ENCODE peak calls at places on chromosomes 11 and 22, in seven cellular contexts. One of them, this sample, is unnamed.

GRCh38 chr11:10550503-10550902 is 9.5 kb upstream of the RNF141 start:
- DNase-seq in hypothalamus: no peak
- DNase-seq in lower lobe of right lung: no peak
- DNase-seq in H9: no peak
- DNase-seq in HT-29: peak
- DNase-seq in cardiac fibroblast: peak
- DNase-seq in stimulated activated CD8-positive, alpha-beta memory T cell treated with anti-CD3 and anti-CD28 coated beads, Interleukin-7, amount 100 ng/mL, for 1 hour: no peak
- DNase-seq in this sample: no peak

GRCh38 chr22:29994027-29994715 is 86.1 kb upstream of the HORMAD2 start:
- DNase-seq in hypothalamus: no peak
- DNase-seq in lower lobe of right lung: no peak
- DNase-seq in H9: no peak
- DNase-seq in HT-29: peak
- DNase-seq in cardiac fibroblast: peak
- DNase-seq in stimulated activated CD8-positive, alpha-beta memory T cell treated with anti-CD3 and anti-CD28 coated beads, Interleukin-7, amount 100 ng/mL, for 1 hour: no peak
- DNase-seq in this sample: no peak

GRCh38 chr11:122234257-122234656 is 118.2 kb upstream of the BLID start:
- DNase-seq in hypothalamus: no peak
- DNase-seq in lower lobe of right lung: no peak
- DNase-seq in H9: no peak
- DNase-seq in HT-29: no peak
- DNase-seq in cardiac fibroblast: no peak
- DNase-seq in stimulated activated CD8-positive, alpha-beta memory T cell treated with anti-CD3 and anti-CD28 coated beads, Interleukin-7, amount 100 ng/mL, for 1 hour: no peak
- DNase-seq in this sample: no peak

GRCh38 chr11:90717522-90717921 is 494.7 kb upstream of the CHORDC1 start:
- DNase-seq in hypothalamus: no peak
- DNase-seq in lower lobe of right lung: no peak
- DNase-seq in H9: no peak
- DNase-seq in HT-29: no peak
- DNase-seq in cardiac fibroblast: no peak
- DNase-seq in stimulated activated CD8-positive, alpha-beta memory T cell treated with anti-CD3 and anti-CD28 coated beads, Interleukin-7, amount 100 ng/mL, for 1 hour: no peak
- DNase-seq in this sample: no peak

GRCh38 chr11:1907955-1908354 is 11.5 kb upstream of the TNNT3 start:
- DNase-seq in hypothalamus: no peak
- DNase-seq in lower lobe of right lung: no peak
- DNase-seq in H9: no peak
- DNase-seq in HT-29: no peak
- DNase-seq in cardiac fibroblast: peak
- DNase-seq in stimulated activated CD8-positive, alpha-beta memory T cell treated with anti-CD3 and anti-CD28 coated beads, Interleukin-7, amount 100 ng/mL, for 1 hour: no peak
- DNase-seq in this sample: no peak

GRCh38 chr11:115924744-115925567 is 420.7 kb upstream of the CADM1 start:
- DNase-seq in hypothalamus: no peak
- DNase-seq in lower lobe of right lung: no peak
- DNase-seq in H9: no peak
- DNase-seq in HT-29: no peak
- DNase-seq in cardiac fibroblast: peak
- DNase-seq in stimulated activated CD8-positive, alpha-beta memory T cell treated with anti-CD3 and anti-CD28 coated beads, Interleukin-7, amount 100 ng/mL, for 1 hour: no peak
- DNase-seq in this sample: no peak

GRCh38 chr22:17858033-17858432 is 83.8 kb upstream of the BID start:
- DNase-seq in hypothalamus: no peak
- DNase-seq in lower lobe of right lung: no peak
- DNase-seq in H9: no peak
- DNase-seq in HT-29: no peak
- DNase-seq in cardiac fibroblast: no peak
- DNase-seq in stimulated activated CD8-positive, alpha-beta memory T cell treated with anti-CD3 and anti-CD28 coated beads, Interleukin-7, amount 100 ng/mL, for 1 hour: no peak
- DNase-seq in this sample: no peak

GRCh38 chr11:72776117-72776843 is 17.6 kb downstream of the STARD10 start:
- DNase-seq in hypothalamus: no peak
- DNase-seq in lower lobe of right lung: no peak
- DNase-seq in H9: no peak
- DNase-seq in HT-29: no peak
- DNase-seq in cardiac fibroblast: no peak
- DNase-seq in stimulated activated CD8-positive, alpha-beta memory T cell treated with anti-CD3 and anti-CD28 coated beads, Interleukin-7, amount 100 ng/mL, for 1 hour: no peak
- DNase-seq in this sample: no peak

GRCh38 chr11:13335319-13335718 is 57.7 kb downstream of the BMAL1 start:
- DNase-seq in hypothalamus: no peak
- DNase-seq in lower lobe of right lung: peak
- DNase-seq in H9: peak
- DNase-seq in HT-29: peak
- DNase-seq in cardiac fibroblast: peak
- DNase-seq in stimulated activated CD8-positive, alpha-beta memory T cell treated with anti-CD3 and anti-CD28 coated beads, Interleukin-7, amount 100 ng/mL, for 1 hour: peak
- DNase-seq in this sample: no peak

GRCh38 chr22:26904483-26904882 is 247.1 kb downstream of the MIAT start:
- DNase-seq in hypothalamus: no peak
- DNase-seq in lower lobe of right lung: no peak
- DNase-seq in H9: no peak
- DNase-seq in HT-29: no peak
- DNase-seq in cardiac fibroblast: no peak
- DNase-seq in stimulated activated CD8-positive, alpha-beta memory T cell treated with anti-CD3 and anti-CD28 coated beads, Interleukin-7, amount 100 ng/mL, for 1 hour: no peak
- DNase-seq in this sample: no peak

GRCh38 chr11:68372625-68373024 is 60.2 kb downstream of the LRP5 start:
- DNase-seq in hypothalamus: no peak
- DNase-seq in lower lobe of right lung: no peak
- DNase-seq in H9: no peak
- DNase-seq in HT-29: no peak
- DNase-seq in cardiac fibroblast: no peak
- DNase-seq in stimulated activated CD8-positive, alpha-beta memory T cell treated with anti-CD3 and anti-CD28 coated beads, Interleukin-7, amount 100 ng/mL, for 1 hour: no peak
- DNase-seq in this sample: no peak

GRCh38 chr11:36974771-36975170 is 376.7 kb upstream of the RAG2 start:
- DNase-seq in hypothalamus: no peak
- DNase-seq in lower lobe of right lung: no peak
- DNase-seq in H9: no peak
- DNase-seq in HT-29: no peak
- DNase-seq in cardiac fibroblast: no peak
- DNase-seq in stimulated activated CD8-positive, alpha-beta memory T cell treated with anti-CD3 and anti-CD28 coated beads, Interleukin-7, amount 100 ng/mL, for 1 hour: no peak
- DNase-seq in this sample: no peak

GRCh38 chr11:31955838-31956237 is 135.0 kb upstream of the RCN1 start:
- DNase-seq in hypothalamus: no peak
- DNase-seq in lower lobe of right lung: no peak
- DNase-seq in H9: no peak
- DNase-seq in HT-29: no peak
- DNase-seq in cardiac fibroblast: no peak
- DNase-seq in stimulated activated CD8-positive, alpha-beta memory T cell treated with anti-CD3 and anti-CD28 coated beads, Interleukin-7, amount 100 ng/mL, for 1 hour: no peak
- DNase-seq in this sample: no peak

GRCh38 chr11:23201936-23202522 is 341.8 kb upstream of the CCDC179 start:
- DNase-seq in hypothalamus: no peak
- DNase-seq in lower lobe of right lung: no peak
- DNase-seq in H9: no peak
- DNase-seq in HT-29: no peak
- DNase-seq in cardiac fibroblast: no peak
- DNase-seq in stimulated activated CD8-positive, alpha-beta memory T cell treated with anti-CD3 and anti-CD28 coated beads, Interleukin-7, amount 100 ng/mL, for 1 hour: no peak
- DNase-seq in this sample: peak

GRCh38 chr22:17788023-17788330 is 13.7 kb upstream of the BID start:
- DNase-seq in hypothalamus: no peak
- DNase-seq in lower lobe of right lung: no peak
- DNase-seq in H9: no peak
- DNase-seq in HT-29: no peak
- DNase-seq in cardiac fibroblast: no peak
- DNase-seq in stimulated activated CD8-positive, alpha-beta memory T cell treated with anti-CD3 and anti-CD28 coated beads, Interleukin-7, amount 100 ng/mL, for 1 hour: no peak
- DNase-seq in this sample: peak

GRCh38 chr11:117572671-117573070 is 224.3 kb downstream of the DSCAML1 start:
- DNase-seq in hypothalamus: no peak
- DNase-seq in lower lobe of right lung: no peak
- DNase-seq in H9: no peak
- DNase-seq in HT-29: no peak
- DNase-seq in cardiac fibroblast: no peak
- DNase-seq in stimulated activated CD8-positive, alpha-beta memory T cell treated with anti-CD3 and anti-CD28 coated beads, Interleukin-7, amount 100 ng/mL, for 1 hour: no peak
- DNase-seq in this sample: peak

GRCh38 chr11:107331728-107332127 is 125.9 kb downstream of the CWF19L2 start:
- DNase-seq in hypothalamus: no peak
- DNase-seq in lower lobe of right lung: no peak
- DNase-seq in H9: no peak
- DNase-seq in HT-29: no peak
- DNase-seq in cardiac fibroblast: no peak
- DNase-seq in stimulated activated CD8-positive, alpha-beta memory T cell treated with anti-CD3 and anti-CD28 coated beads, Interleukin-7, amount 100 ng/mL, for 1 hour: no peak
- DNase-seq in this sample: no peak

GRCh38 chr11:86218125-86219081 is 26.1 kb upstream of the EED start:
- DNase-seq in hypothalamus: peak
- DNase-seq in lower lobe of right lung: peak
- DNase-seq in H9: peak
- DNase-seq in HT-29: peak
- DNase-seq in cardiac fibroblast: peak
- DNase-seq in stimulated activated CD8-positive, alpha-beta memory T cell treated with anti-CD3 and anti-CD28 coated beads, Interleukin-7, amount 100 ng/mL, for 1 hour: peak
- DNase-seq in this sample: no peak

GRCh38 chr22:44479662-44480061 is 18.4 kb downstream of the RTL6 start:
- DNase-seq in hypothalamus: no peak
- DNase-seq in lower lobe of right lung: no peak
- DNase-seq in H9: no peak
- DNase-seq in HT-29: no peak
- DNase-seq in cardiac fibroblast: no peak
- DNase-seq in stimulated activated CD8-positive, alpha-beta memory T cell treated with anti-CD3 and anti-CD28 coated beads, Interleukin-7, amount 100 ng/mL, for 1 hour: no peak
- DNase-seq in this sample: no peak

GRCh38 chr22:23555118-23555517 is 25.0 kb downstream of the IGLL1 start:
- DNase-seq in hypothalamus: no peak
- DNase-seq in lower lobe of right lung: no peak
- DNase-seq in H9: no peak
- DNase-seq in HT-29: no peak
- DNase-seq in cardiac fibroblast: no peak
- DNase-seq in stimulated activated CD8-positive, alpha-beta memory T cell treated with anti-CD3 and anti-CD28 coated beads, Interleukin-7, amount 100 ng/mL, for 1 hour: no peak
- DNase-seq in this sample: no peak

GRCh38 chr22:47561115-47561675 is 798.7 kb downstream of the TBC1D22A start:
- DNase-seq in hypothalamus: no peak
- DNase-seq in lower lobe of right lung: no peak
- DNase-seq in H9: no peak
- DNase-seq in HT-29: no peak
- DNase-seq in cardiac fibroblast: no peak
- DNase-seq in stimulated activated CD8-positive, alpha-beta memory T cell treated with anti-CD3 and anti-CD28 coated beads, Interleukin-7, amount 100 ng/mL, for 1 hour: no peak
- DNase-seq in this sample: no peak

GRCh38 chr11:94046796-94047195 is 25.6 kb downstream of the HEPHL1 start:
- DNase-seq in hypothalamus: no peak
- DNase-seq in lower lobe of right lung: no peak
- DNase-seq in H9: no peak
- DNase-seq in HT-29: no peak
- DNase-seq in cardiac fibroblast: no peak
- DNase-seq in stimulated activated CD8-positive, alpha-beta memory T cell treated with anti-CD3 and anti-CD28 coated beads, Interleukin-7, amount 100 ng/mL, for 1 hour: no peak
- DNase-seq in this sample: no peak

GRCh38 chr11:64853709-64854108 is 9.3 kb upstream of the CDC42BPG start:
- DNase-seq in hypothalamus: no peak
- DNase-seq in lower lobe of right lung: no peak
- DNase-seq in H9: no peak
- DNase-seq in HT-29: no peak
- DNase-seq in cardiac fibroblast: no peak
- DNase-seq in stimulated activated CD8-positive, alpha-beta memory T cell treated with anti-CD3 and anti-CD28 coated beads, Interleukin-7, amount 100 ng/mL, for 1 hour: no peak
- DNase-seq in this sample: no peak

GRCh38 chr22:17980013-17980510 is 44.3 kb downstream of the MICAL3 start:
- DNase-seq in hypothalamus: no peak
- DNase-seq in lower lobe of right lung: no peak
- DNase-seq in H9: no peak
- DNase-seq in HT-29: no peak
- DNase-seq in cardiac fibroblast: no peak
- DNase-seq in stimulated activated CD8-positive, alpha-beta memory T cell treated with anti-CD3 and anti-CD28 coated beads, Interleukin-7, amount 100 ng/mL, for 1 hour: no peak
- DNase-seq in this sample: no peak

GRCh38 chr11:46215208-46215931 is 62.1 kb upstream of the CREB3L1 start:
- DNase-seq in hypothalamus: no peak
- DNase-seq in lower lobe of right lung: no peak
- DNase-seq in H9: no peak
- DNase-seq in HT-29: no peak
- DNase-seq in cardiac fibroblast: no peak
- DNase-seq in stimulated activated CD8-positive, alpha-beta memory T cell treated with anti-CD3 and anti-CD28 coated beads, Interleukin-7, amount 100 ng/mL, for 1 hour: no peak
- DNase-seq in this sample: no peak

GRCh38 chr11:66317322-66317765 is 500 bp upstream of the CD248 start:
- DNase-seq in hypothalamus: no peak
- DNase-seq in lower lobe of right lung: no peak
- DNase-seq in H9: no peak
- DNase-seq in HT-29: no peak
- DNase-seq in cardiac fibroblast: peak
- DNase-seq in stimulated activated CD8-positive, alpha-beta memory T cell treated with anti-CD3 and anti-CD28 coated beads, Interleukin-7, amount 100 ng/mL, for 1 hour: no peak
- DNase-seq in this sample: peak

GRCh38 chr11:102279641-102280170 is 37.6 kb upstream of the BIRC3 start:
- DNase-seq in hypothalamus: no peak
- DNase-seq in lower lobe of right lung: no peak
- DNase-seq in H9: no peak
- DNase-seq in HT-29: peak
- DNase-seq in cardiac fibroblast: peak
- DNase-seq in stimulated activated CD8-positive, alpha-beta memory T cell treated with anti-CD3 and anti-CD28 coated beads, Interleukin-7, amount 100 ng/mL, for 1 hour: no peak
- DNase-seq in this sample: no peak

GRCh38 chr22:23877566-23877965 is 16.6 kb upstream of the MIF start:
- DNase-seq in hypothalamus: no peak
- DNase-seq in lower lobe of right lung: no peak
- DNase-seq in H9: no peak
- DNase-seq in HT-29: no peak
- DNase-seq in cardiac fibroblast: no peak
- DNase-seq in stimulated activated CD8-positive, alpha-beta memory T cell treated with anti-CD3 and anti-CD28 coated beads, Interleukin-7, amount 100 ng/mL, for 1 hour: no peak
- DNase-seq in this sample: no peak

GRCh38 chr22:46287873-46288751 is 8.6 kb upstream of the GTSE1 start:
- DNase-seq in hypothalamus: no peak
- DNase-seq in lower lobe of right lung: peak
- DNase-seq in H9: no peak
- DNase-seq in HT-29: no peak
- DNase-seq in cardiac fibroblast: no peak
- DNase-seq in stimulated activated CD8-positive, alpha-beta memory T cell treated with anti-CD3 and anti-CD28 coated beads, Interleukin-7, amount 100 ng/mL, for 1 hour: no peak
- DNase-seq in this sample: peak

GRCh38 chr11:123231263-123231662 is 36.2 kb upstream of the CLMP start:
- DNase-seq in hypothalamus: no peak
- DNase-seq in lower lobe of right lung: no peak
- DNase-seq in H9: no peak
- DNase-seq in HT-29: no peak
- DNase-seq in cardiac fibroblast: peak
- DNase-seq in stimulated activated CD8-positive, alpha-beta memory T cell treated with anti-CD3 and anti-CD28 coated beads, Interleukin-7, amount 100 ng/mL, for 1 hour: no peak
- DNase-seq in this sample: no peak

GRCh38 chr22:44331881-44332714 is 19.3 kb upstream of the SHISAL1 start:
- DNase-seq in hypothalamus: no peak
- DNase-seq in lower lobe of right lung: no peak
- DNase-seq in H9: no peak
- DNase-seq in HT-29: no peak
- DNase-seq in cardiac fibroblast: peak
- DNase-seq in stimulated activated CD8-positive, alpha-beta memory T cell treated with anti-CD3 and anti-CD28 coated beads, Interleukin-7, amount 100 ng/mL, for 1 hour: no peak
- DNase-seq in this sample: no peak